ENCODE peak calls at places on chromosomes 5 and 9, in seven cellular contexts. One of them, this sample, is unnamed.

GRCh38 chr5:137735531-137736284 is at the start of gene KLHL3:
- DNase-seq in K562: no peak
- DNase-seq in stomach: peak
- DNase-seq in ovary: peak
- DNase-seq in H1: peak
- DNase-seq in body of pancreas: peak
- DNase-seq in suprapubic skin: no peak
- DNase-seq in this sample: peak

GRCh38 chr9:121765021-121765950 is 113.9 kb downstream of the DAB2IP start:
- DNase-seq in H1: no peak
- DNase-seq in K562: no peak
- DNase-seq in suprapubic skin: no peak
- DNase-seq in stomach: peak
- DNase-seq in body of pancreas: peak
- DNase-seq in ovary: peak
- DNase-seq in this sample: peak

GRCh38 chr5:176906126-176906525 is 7.0 kb upstream of the HK3 start:
- DNase-seq in body of pancreas: no peak
- DNase-seq in H1: no peak
- DNase-seq in stomach: no peak
- DNase-seq in K562: no peak
- DNase-seq in ovary: no peak
- DNase-seq in suprapubic skin: no peak
- DNase-seq in this sample: no peak

GRCh38 chr5:84382363-84383295 is 2.1 kb downstream of the EDIL3 start:
- DNase-seq in K562: no peak
- DNase-seq in stomach: no peak
- DNase-seq in body of pancreas: peak
- DNase-seq in suprapubic skin: peak
- DNase-seq in ovary: no peak
- DNase-seq in H1: peak
- DNase-seq in this sample: peak

GRCh38 chr5:111353035-111353434 is 128.9 kb downstream of the CAMK4 start:
- DNase-seq in ovary: no peak
- DNase-seq in K562: no peak
- DNase-seq in H1: no peak
- DNase-seq in suprapubic skin: no peak
- DNase-seq in stomach: no peak
- DNase-seq in body of pancreas: no peak
- DNase-seq in this sample: no peak

GRCh38 chr9:124011460-124012301 is at the start of gene LHX2:
- DNase-seq in body of pancreas: no peak
- DNase-seq in ovary: no peak
- DNase-seq in suprapubic skin: peak
- DNase-seq in H1: peak
- DNase-seq in K562: peak
- DNase-seq in stomach: peak
- DNase-seq in this sample: no peak

GRCh38 chr5:43646997-43647396 is 44.0 kb downstream of the NNT start:
- DNase-seq in K562: no peak
- DNase-seq in stomach: no peak
- DNase-seq in suprapubic skin: no peak
- DNase-seq in ovary: no peak
- DNase-seq in H1: no peak
- DNase-seq in body of pancreas: no peak
- DNase-seq in this sample: no peak

GRCh38 chr5:158908690-158909325 is 190.9 kb downstream of the EBF1 start:
- DNase-seq in ovary: no peak
- DNase-seq in suprapubic skin: no peak
- DNase-seq in stomach: no peak
- DNase-seq in body of pancreas: no peak
- DNase-seq in K562: no peak
- DNase-seq in H1: no peak
- DNase-seq in this sample: no peak

GRCh38 chr9:93346240-93347112 is 105.0 kb upstream of the FAM120A start:
- DNase-seq in body of pancreas: no peak
- DNase-seq in ovary: no peak
- DNase-seq in K562: no peak
- DNase-seq in H1: peak
- DNase-seq in suprapubic skin: no peak
- DNase-seq in stomach: no peak
- DNase-seq in this sample: no peak

GRCh38 chr5:138979684-138980275 is 104.6 kb upstream of the LRRTM2 start:
- DNase-seq in body of pancreas: no peak
- DNase-seq in H1: peak
- DNase-seq in suprapubic skin: no peak
- DNase-seq in stomach: no peak
- DNase-seq in K562: peak
- DNase-seq in ovary: no peak
- DNase-seq in this sample: no peak

GRCh38 chr5:81994679-81995078 is 22.9 kb downstream of the ATG10 start:
- DNase-seq in body of pancreas: no peak
- DNase-seq in ovary: no peak
- DNase-seq in H1: no peak
- DNase-seq in suprapubic skin: no peak
- DNase-seq in stomach: no peak
- DNase-seq in K562: no peak
- DNase-seq in this sample: no peak

GRCh38 chr5:81986126-81986525 is 14.3 kb downstream of the ATG10 start:
- DNase-seq in H1: no peak
- DNase-seq in stomach: no peak
- DNase-seq in ovary: no peak
- DNase-seq in K562: no peak
- DNase-seq in body of pancreas: no peak
- DNase-seq in suprapubic skin: no peak
- DNase-seq in this sample: no peak

GRCh38 chr5:81989204-81989603 is 17.4 kb downstream of the ATG10 start:
- DNase-seq in body of pancreas: no peak
- DNase-seq in K562: no peak
- DNase-seq in ovary: no peak
- DNase-seq in H1: no peak
- DNase-seq in suprapubic skin: no peak
- DNase-seq in stomach: no peak
- DNase-seq in this sample: no peak
- TF ChIP-seq POLR2A in body of pancreas: no peak
- TF ChIP-seq POLR2A in K562: no peak
- TF ChIP-seq POLR2A in ovary: no peak
- TF ChIP-seq POLR2A in H1: no peak
- TF ChIP-seq POLR2A in suprapubic skin: no peak
- TF ChIP-seq POLR2A in stomach: no peak
- TF ChIP-seq POLR2A in this sample: no peak

GRCh38 chr5:156182174-156182967 is 144.6 kb upstream of the SGCD start:
- DNase-seq in ovary: no peak
- DNase-seq in suprapubic skin: no peak
- DNase-seq in stomach: no peak
- DNase-seq in K562: no peak
- DNase-seq in H1: no peak
- DNase-seq in body of pancreas: no peak
- DNase-seq in this sample: no peak
- H3K27ac ChIP-seq in ovary: no peak
- H3K27ac ChIP-seq in suprapubic skin: no peak
- H3K27ac ChIP-seq in stomach: no peak
- H3K27ac ChIP-seq in K562: no peak
- H3K27ac ChIP-seq in H1: no peak
- H3K27ac ChIP-seq in body of pancreas: no peak
- H3K27ac ChIP-seq in this sample: no peak

GRCh38 chr5:143019157-143019556 is 249.0 kb downstream of the ARHGAP26 start:
- DNase-seq in suprapubic skin: no peak
- DNase-seq in K562: no peak
- DNase-seq in ovary: no peak
- DNase-seq in body of pancreas: no peak
- DNase-seq in stomach: no peak
- DNase-seq in H1: no peak
- DNase-seq in this sample: no peak

GRCh38 chr5:143016777-143017374 is 246.7 kb downstream of the ARHGAP26 start:
- DNase-seq in ovary: no peak
- DNase-seq in suprapubic skin: no peak
- DNase-seq in H1: no peak
- DNase-seq in body of pancreas: no peak
- DNase-seq in stomach: no peak
- DNase-seq in K562: peak
- DNase-seq in this sample: peak

GRCh38 chr5:143021595-143021994 is 251.4 kb downstream of the ARHGAP26 start:
- DNase-seq in stomach: no peak
- DNase-seq in body of pancreas: no peak
- DNase-seq in H1: no peak
- DNase-seq in suprapubic skin: no peak
- DNase-seq in ovary: no peak
- DNase-seq in K562: no peak
- DNase-seq in this sample: no peak

GRCh38 chr5:143017992-143018391 is 247.8 kb downstream of the ARHGAP26 start:
- DNase-seq in K562: no peak
- DNase-seq in body of pancreas: no peak
- DNase-seq in H1: no peak
- DNase-seq in ovary: no peak
- DNase-seq in stomach: no peak
- DNase-seq in suprapubic skin: no peak
- DNase-seq in this sample: no peak

GRCh38 chr5:143019614-143020515 is 249.7 kb downstream of the ARHGAP26 start:
- DNase-seq in K562: no peak
- DNase-seq in suprapubic skin: no peak
- DNase-seq in body of pancreas: no peak
- DNase-seq in stomach: no peak
- DNase-seq in H1: no peak
- DNase-seq in ovary: no peak
- DNase-seq in this sample: no peak
- TF ChIP-seq POLR2A in K562: no peak
- TF ChIP-seq POLR2A in suprapubic skin: no peak
- TF ChIP-seq POLR2A in body of pancreas: no peak
- TF ChIP-seq POLR2A in stomach: no peak
- TF ChIP-seq POLR2A in H1: no peak
- TF ChIP-seq POLR2A in ovary: no peak
- TF ChIP-seq POLR2A in this sample: no peak

DNA sequence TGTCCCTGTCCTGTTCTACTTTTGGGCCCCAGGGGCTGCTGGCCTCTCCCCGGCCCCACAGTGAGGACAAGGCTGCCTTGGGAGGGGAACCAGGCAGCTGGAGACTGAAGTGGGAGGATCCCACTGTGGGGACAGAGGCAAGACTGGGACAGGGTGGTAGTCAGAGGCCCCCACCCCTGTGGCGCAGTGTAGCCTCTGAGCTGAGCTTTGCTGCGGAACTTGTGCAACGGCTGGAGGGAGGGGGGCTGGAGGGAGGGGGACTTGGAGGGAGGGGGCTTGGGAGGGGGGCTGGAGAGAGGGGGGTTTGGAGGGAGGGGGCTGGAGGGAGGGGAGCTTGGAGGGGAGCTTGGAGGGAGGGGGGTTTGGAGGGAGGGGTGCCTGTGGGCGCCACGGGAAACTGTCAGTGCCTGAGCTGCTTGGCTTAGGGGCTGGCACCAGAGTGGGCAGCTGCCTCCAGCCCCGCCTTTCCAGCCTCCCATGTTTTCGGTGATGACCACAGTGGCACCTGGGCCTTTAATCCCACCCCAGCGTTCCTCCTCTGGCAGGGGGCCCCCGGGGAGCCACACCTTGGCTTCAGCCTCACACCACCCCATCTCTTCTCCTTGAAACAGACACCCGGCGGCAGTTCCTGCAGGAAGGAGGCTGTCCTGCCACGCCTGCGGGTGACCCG is 2.3 kb upstream of the FUT7 start:
- DNase-seq in K562: no peak
- DNase-seq in ovary: no peak
- DNase-seq in body of pancreas: no peak
- DNase-seq in stomach: peak
- DNase-seq in H1: no peak
- DNase-seq in suprapubic skin: no peak
- DNase-seq in this sample: no peak
- H3K27ac ChIP-seq in K562: no peak
- H3K27ac ChIP-seq in ovary: no peak
- H3K27ac ChIP-seq in body of pancreas: no peak
- H3K27ac ChIP-seq in stomach: no peak
- H3K27ac ChIP-seq in H1: no peak
- H3K27ac ChIP-seq in suprapubic skin: no peak
- H3K27ac ChIP-seq in this sample: no peak

DNA sequence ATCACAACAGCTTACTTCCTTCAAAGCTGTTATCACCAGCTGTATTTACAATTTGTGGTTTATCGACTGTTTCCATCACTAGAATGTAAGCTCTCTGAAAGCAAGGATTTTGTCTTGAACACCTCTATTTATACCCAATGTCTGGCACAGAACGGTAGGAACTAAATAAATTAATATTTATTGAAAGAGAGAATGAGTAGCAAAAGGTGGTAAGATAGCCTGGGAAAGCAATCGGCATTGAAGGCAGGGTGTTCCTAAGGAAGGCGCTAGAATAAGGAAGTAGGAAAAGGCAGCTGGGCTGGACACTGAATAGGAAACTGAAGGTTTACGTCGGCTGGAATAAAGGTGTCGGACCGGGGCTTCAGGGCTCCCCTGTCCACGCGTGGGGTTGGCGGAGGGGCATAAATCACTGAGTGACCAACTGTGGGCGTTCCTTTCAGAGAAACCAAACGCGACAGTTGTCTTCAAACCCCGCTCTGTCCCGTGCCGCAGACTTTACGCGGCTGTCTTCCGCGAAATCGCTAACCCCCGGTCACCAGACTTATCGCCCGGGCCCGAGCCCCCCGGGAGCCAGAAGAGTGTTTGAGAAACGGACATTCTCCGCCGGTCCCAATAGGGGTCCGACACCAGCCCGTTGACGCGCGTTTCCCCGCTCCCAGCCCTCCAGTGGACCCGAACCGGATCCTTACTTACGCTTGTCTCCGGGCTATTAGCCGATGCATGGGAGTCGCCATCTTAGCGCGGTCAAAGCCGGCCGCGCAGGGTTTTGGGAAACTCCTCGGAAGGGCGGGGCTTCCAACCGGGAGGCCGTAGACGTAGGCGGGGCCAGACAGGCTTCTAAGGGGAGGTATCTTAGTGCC is at the start of gene ZCCHC10:
- DNase-seq in body of pancreas: peak
- DNase-seq in H1: peak
- DNase-seq in ovary: peak
- DNase-seq in stomach: peak
- DNase-seq in suprapubic skin: peak
- DNase-seq in K562: peak
- DNase-seq in this sample: peak
- TF ChIP-seq POLR2A in body of pancreas: peak
- TF ChIP-seq POLR2A in H1: peak
- TF ChIP-seq POLR2A in ovary: peak
- TF ChIP-seq POLR2A in stomach: no peak
- TF ChIP-seq POLR2A in suprapubic skin: no peak
- TF ChIP-seq POLR2A in K562: peak
- TF ChIP-seq POLR2A in this sample: peak

DNA sequence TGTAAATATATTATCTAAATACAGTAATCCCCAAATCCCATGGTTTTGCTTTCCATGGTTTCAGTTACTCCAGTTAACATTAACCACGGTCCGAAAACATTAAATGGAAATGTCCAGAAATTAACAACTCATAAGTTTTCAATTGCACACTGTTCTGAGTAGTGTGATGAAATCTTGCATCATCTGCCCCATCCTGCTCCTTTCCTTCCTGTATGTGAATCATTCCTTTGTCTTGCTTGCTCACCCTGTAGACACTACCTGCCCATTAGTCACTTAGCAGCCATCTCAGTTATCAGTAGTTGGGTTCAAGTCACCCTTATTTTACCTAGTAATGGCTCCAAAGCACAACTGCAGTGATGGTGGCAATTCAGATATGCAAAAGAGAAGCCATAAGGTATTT is 1568.5 kb upstream of the WWC1 start:
- DNase-seq in K562: no peak
- DNase-seq in H1: no peak
- DNase-seq in body of pancreas: no peak
- DNase-seq in ovary: no peak
- DNase-seq in suprapubic skin: no peak
- DNase-seq in stomach: no peak
- DNase-seq in this sample: no peak
- H3K27ac ChIP-seq in K562: no peak
- H3K27ac ChIP-seq in H1: no peak
- H3K27ac ChIP-seq in body of pancreas: no peak
- H3K27ac ChIP-seq in ovary: no peak
- H3K27ac ChIP-seq in suprapubic skin: no peak
- H3K27ac ChIP-seq in stomach: no peak
- H3K27ac ChIP-seq in this sample: no peak

GRCh38 chr5:34007675-34008600 is at the start of gene AMACR:
- DNase-seq in suprapubic skin: peak
- DNase-seq in K562: peak
- DNase-seq in H1: peak
- DNase-seq in stomach: peak
- DNase-seq in ovary: peak
- DNase-seq in body of pancreas: peak
- DNase-seq in this sample: peak
- TF ChIP-seq POLR2A in suprapubic skin: no peak
- TF ChIP-seq POLR2A in K562: peak
- TF ChIP-seq POLR2A in H1: peak
- TF ChIP-seq POLR2A in stomach: no peak
- TF ChIP-seq POLR2A in ovary: peak
- TF ChIP-seq POLR2A in body of pancreas: peak
- TF ChIP-seq POLR2A in this sample: peak